ENCODE peak calls at places on chromosomes 5 and 9, in four cellular contexts. One of them, this sample, is unnamed.

GRCh38 chr9:98226516-98226915 is 28.9 kb downstream of the TBC1D2 start:
- DNase-seq in GM12878: no peak
- DNase-seq in H1: no peak
- DNase-seq in IMR-90: peak; percentile 57
- DNase-seq in this sample: no peak

GRCh38 chr5:153504726-153505125 is 14.3 kb downstream of the GRIA1 start:
- DNase-seq in IMR-90: no peak
- DNase-seq in GM12878: no peak
- DNase-seq in H1: no peak
- DNase-seq in this sample: no peak

GRCh38 chr5:65305913-65306312 is 175.8 kb downstream of the ADAMTS6 start:
- DNase-seq in IMR-90: peak; percentile 84
- DNase-seq in H1: no peak
- DNase-seq in GM12878: no peak
- DNase-seq in this sample: no peak

GRCh38 chr9:114719290-114719689 is 37.3 kb upstream of the TEX48 start:
- DNase-seq in IMR-90: no peak
- DNase-seq in GM12878: no peak
- DNase-seq in H1: no peak
- DNase-seq in this sample: no peak

GRCh38 chr9:6212722-6213375 is 2.8 kb upstream of the IL33 start:
- DNase-seq in IMR-90: peak; percentile 4
- DNase-seq in GM12878: no peak
- DNase-seq in H1: no peak
- DNase-seq in this sample: no peak

GRCh38 chr5:120684213-120684612 is 220.1 kb downstream of the PRR16 start:
- DNase-seq in H1: no peak
- DNase-seq in GM12878: no peak
- DNase-seq in IMR-90: peak; percentile 33
- DNase-seq in this sample: no peak

GRCh38 chr9:130393681-130394071 is 51.1 kb upstream of the ASS1 start:
- DNase-seq in IMR-90: no peak
- DNase-seq in H1: no peak
- DNase-seq in GM12878: no peak
- DNase-seq in this sample: no peak

GRCh38 chr9:8863064-8863463 is 1063.5 kb upstream of the DMAC1 start:
- DNase-seq in IMR-90: no peak
- DNase-seq in H1: no peak
- DNase-seq in GM12878: no peak
- DNase-seq in this sample: no peak

GRCh38 chr9:133103183-133103986 is 17.7 kb downstream of the RALGDS start:
- DNase-seq in H1: peak; percentile 93
- DNase-seq in IMR-90: peak; percentile 19
- DNase-seq in GM12878: no peak
- DNase-seq in this sample: peak; percentile 56

GRCh38 chr5:91240175-91240574 is 142.9 kb downstream of the ARRDC3 start:
- DNase-seq in GM12878: no peak
- DNase-seq in H1: no peak
- DNase-seq in IMR-90: no peak
- DNase-seq in this sample: no peak

GRCh38 chr5:100904259-100904822 is 1.3 kb upstream of the ST8SIA4 start:
- DNase-seq in GM12878: no peak
- DNase-seq in H1: no peak
- DNase-seq in IMR-90: no peak
- DNase-seq in this sample: peak; percentile 52

DNA sequence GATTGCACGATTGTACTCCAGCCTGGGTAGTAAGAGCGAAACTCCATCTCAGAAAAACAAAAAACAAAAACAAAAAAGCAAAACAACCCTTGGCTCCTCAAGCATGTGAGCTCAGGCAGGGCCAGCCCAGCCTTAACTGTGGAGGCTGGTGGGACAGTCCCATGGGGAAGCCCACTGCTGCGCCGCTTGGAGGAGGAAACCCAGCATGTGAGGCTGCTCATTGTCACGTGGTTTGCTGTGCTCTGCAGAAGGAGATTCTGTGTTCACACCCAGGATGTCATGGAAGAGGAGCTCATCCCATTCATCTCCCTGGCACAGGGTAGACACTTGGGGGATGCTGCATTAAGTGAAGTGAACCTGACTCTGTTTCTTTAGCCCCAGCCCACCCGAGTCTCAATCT is 4.0 kb downstream of the ZBED3 start:
- DNase-seq in IMR-90: no peak
- DNase-seq in H1: no peak
- DNase-seq in GM12878: no peak
- DNase-seq in this sample: no peak
- TF ChIP-seq POLR2A in IMR-90: no peak
- TF ChIP-seq POLR2A in H1: no peak
- TF ChIP-seq POLR2A in GM12878: no peak
- TF ChIP-seq POLR2A in this sample: no peak

GRCh38 chr5:163460562-163461176 is at the start of gene HMMR:
- DNase-seq in IMR-90: peak; percentile 23
- DNase-seq in GM12878: no peak
- DNase-seq in H1: peak; percentile 84
- DNase-seq in this sample: peak; percentile 89
- TF ChIP-seq POLR2A in IMR-90: no peak
- TF ChIP-seq POLR2A in GM12878: peak; percentile 64
- TF ChIP-seq POLR2A in H1: peak; percentile 86
- TF ChIP-seq POLR2A in this sample: peak; percentile 68

GRCh38 chr5:11054014-11054413 is 293.0 kb upstream of the DAP start:
- DNase-seq in IMR-90: no peak
- DNase-seq in GM12878: no peak
- DNase-seq in H1: no peak
- DNase-seq in this sample: no peak

GRCh38 chr5:11047051-11047450 is 286.0 kb upstream of the DAP start:
- DNase-seq in GM12878: no peak
- DNase-seq in H1: no peak
- DNase-seq in IMR-90: no peak
- DNase-seq in this sample: no peak

GRCh38 chr5:11048760-11049159 is 287.7 kb upstream of the DAP start:
- DNase-seq in H1: no peak
- DNase-seq in GM12878: no peak
- DNase-seq in IMR-90: no peak
- DNase-seq in this sample: no peak

GRCh38 chr5:11047625-11048024 is 286.6 kb upstream of the DAP start:
- DNase-seq in IMR-90: no peak
- DNase-seq in GM12878: no peak
- DNase-seq in H1: no peak
- DNase-seq in this sample: no peak

DNA sequence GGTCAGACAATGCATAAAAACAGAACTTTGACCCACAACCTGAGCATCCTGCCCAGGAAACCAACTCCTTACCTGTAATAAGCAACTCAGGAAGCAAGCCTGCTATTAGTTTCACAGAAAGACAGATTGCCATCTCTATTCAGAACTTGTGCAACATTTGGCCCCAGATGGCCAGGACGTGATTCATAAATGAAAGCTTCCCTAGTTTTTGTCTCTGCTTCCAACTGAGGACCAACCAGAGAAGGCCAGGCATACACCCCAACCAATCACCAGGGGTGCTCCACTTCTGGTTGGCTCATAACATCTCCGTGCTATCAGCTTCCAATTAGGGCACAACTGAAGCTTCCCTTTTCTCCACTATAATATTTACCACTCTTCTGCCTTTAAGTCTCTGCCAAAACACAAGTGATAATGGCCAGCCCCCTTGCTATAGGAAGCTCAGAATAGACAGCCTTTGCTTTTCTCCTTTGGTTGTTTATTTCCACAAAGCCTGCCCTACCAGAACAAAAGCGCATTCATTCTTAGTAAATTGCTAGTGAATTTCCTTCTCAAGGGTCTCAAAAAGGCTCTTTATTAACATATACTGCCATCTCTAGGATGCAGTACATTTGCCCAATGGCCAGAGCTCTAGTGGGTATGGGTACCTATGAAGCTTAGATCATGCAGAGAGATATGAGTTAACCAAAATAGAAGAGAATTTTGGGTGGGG is 289.7 kb upstream of the DAP start:
- DNase-seq in H1: no peak
- DNase-seq in IMR-90: peak; percentile 2
- DNase-seq in GM12878: no peak
- DNase-seq in this sample: no peak
- TF ChIP-seq POLR2A in H1: no peak
- TF ChIP-seq POLR2A in IMR-90: no peak
- TF ChIP-seq POLR2A in GM12878: no peak
- TF ChIP-seq POLR2A in this sample: no peak

DNA sequence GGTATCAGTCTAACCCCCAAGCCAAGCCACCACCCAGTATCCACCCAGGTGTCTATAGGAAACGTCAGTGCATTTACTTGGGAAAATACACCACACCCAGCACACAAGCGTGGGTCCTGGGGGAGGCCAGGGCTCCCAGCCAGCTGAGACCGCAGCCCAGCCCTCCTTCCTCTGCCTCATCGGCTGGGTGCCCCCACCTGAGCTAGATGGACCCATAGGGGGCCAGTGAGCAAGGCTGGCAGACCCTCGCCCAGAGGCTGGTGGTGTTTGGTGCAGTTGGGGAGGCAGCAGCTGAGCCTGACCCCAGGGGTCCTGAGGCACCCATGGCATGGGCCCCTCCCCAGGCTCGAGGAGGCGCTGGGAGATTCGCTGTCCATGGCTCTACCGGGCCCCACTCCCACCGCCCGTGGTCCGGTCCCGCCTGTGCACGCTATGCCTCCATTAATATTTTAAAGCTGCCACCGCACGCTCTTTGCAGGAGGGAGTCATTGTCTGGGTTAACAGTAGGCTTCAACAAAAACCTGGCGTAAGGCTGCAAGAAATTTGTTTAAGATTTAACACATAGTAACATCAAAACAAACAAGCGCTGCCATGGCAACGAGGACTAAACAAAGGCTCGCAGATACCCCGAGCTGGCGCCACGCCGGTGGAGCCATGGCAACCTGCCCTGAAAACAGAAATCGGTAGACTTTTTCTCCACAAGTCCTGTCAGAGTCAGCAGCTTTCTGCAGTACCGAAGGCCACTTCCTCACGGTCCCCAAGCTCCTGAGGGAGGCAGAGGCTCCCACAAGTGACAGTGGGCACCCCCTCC is 20.6 kb downstream of the TPPP start:
- DNase-seq in H1: no peak
- DNase-seq in IMR-90: peak; percentile 68
- DNase-seq in GM12878: no peak
- DNase-seq in this sample: peak; percentile 50
- TF ChIP-seq POLR2A in H1: no peak
- TF ChIP-seq POLR2A in IMR-90: no peak
- TF ChIP-seq POLR2A in GM12878: no peak
- TF ChIP-seq POLR2A in this sample: no peak

GRCh38 chr5:140223567-140223966 is 48.6 kb downstream of the CYSTM1 start:
- DNase-seq in IMR-90: no peak
- DNase-seq in GM12878: no peak
- DNase-seq in H1: no peak
- DNase-seq in this sample: peak; percentile 80
- TF ChIP-seq POLR2A in IMR-90: no peak
- TF ChIP-seq POLR2A in GM12878: no peak
- TF ChIP-seq POLR2A in H1: no peak
- TF ChIP-seq POLR2A in this sample: no peak

GRCh38 chr5:138469540-138470321 is 4.5 kb downstream of the EGR1 start:
- DNase-seq in H1: no peak
- DNase-seq in IMR-90: peak; percentile 91
- DNase-seq in GM12878: no peak
- DNase-seq in this sample: no peak
- TF ChIP-seq POLR2A in H1: no peak
- TF ChIP-seq POLR2A in IMR-90: no peak
- TF ChIP-seq POLR2A in GM12878: peak; percentile 78
- TF ChIP-seq POLR2A in this sample: peak; percentile 97

GRCh38 chr9:136791466-136792276 is 527 bp downstream of the TMEM141 start:
- DNase-seq in IMR-90: no peak
- DNase-seq in H1: peak; percentile 91
- DNase-seq in GM12878: no peak
- DNase-seq in this sample: peak; percentile 78
- TF ChIP-seq POLR2A in IMR-90: no peak
- TF ChIP-seq POLR2A in H1: no peak
- TF ChIP-seq POLR2A in GM12878: no peak
- TF ChIP-seq POLR2A in this sample: no peak

This sample was measured in erythroblast.